ENCODE peak calls at places on chromosomes 3 and 15, in five cellular contexts. One of them, this sample, is unnamed. For H3K36me3 and H3K4me1, the result is how much of the 10 kb centered on the place peaks cover.

GRCh38 chr3:57298041-57298440 is 5.6 kb upstream of the ASB14 start:
- DNase-seq in Peyer's patch: no peak
- DNase-seq in psoas muscle: no peak
- DNase-seq in stomach: peak
- DNase-seq in endothelial cell of umbilical vein: no peak
- DNase-seq in this sample: no peak

GRCh38 chr3:94162700-94163099 is 99.8 kb downstream of the NSUN3 start:
- DNase-seq in stomach: no peak
- DNase-seq in psoas muscle: no peak
- DNase-seq in Peyer's patch: no peak
- DNase-seq in endothelial cell of umbilical vein: no peak
- DNase-seq in this sample: no peak

GRCh38 chr3:194271459-194272035 is 79.6 kb downstream of the CPN2 start:
- DNase-seq in Peyer's patch: no peak
- DNase-seq in psoas muscle: no peak
- DNase-seq in endothelial cell of umbilical vein: peak
- DNase-seq in stomach: no peak
- DNase-seq in this sample: no peak

GRCh38 chr3:103947062-103947461 is 1419.6 kb upstream of the ALCAM start:
- DNase-seq in Peyer's patch: no peak
- DNase-seq in psoas muscle: no peak
- DNase-seq in endothelial cell of umbilical vein: no peak
- DNase-seq in stomach: no peak
- DNase-seq in this sample: no peak

GRCh38 chr3:46235425-46235824 is 6.8 kb upstream of the CCR3 start:
- DNase-seq in Peyer's patch: no peak
- DNase-seq in stomach: no peak
- DNase-seq in endothelial cell of umbilical vein: no peak
- DNase-seq in psoas muscle: no peak
- DNase-seq in this sample: no peak

GRCh38 chr3:188792788-188793187 is 379.0 kb upstream of the TPRG1 start:
- DNase-seq in stomach: no peak
- DNase-seq in Peyer's patch: no peak
- DNase-seq in endothelial cell of umbilical vein: no peak
- DNase-seq in psoas muscle: peak
- DNase-seq in this sample: no peak

GRCh38 chr15:25250011-25250596 is 188.7 kb downstream of the UBE3A start:
- DNase-seq in psoas muscle: no peak
- DNase-seq in endothelial cell of umbilical vein: no peak
- DNase-seq in Peyer's patch: no peak
- DNase-seq in stomach: peak
- DNase-seq in this sample: no peak

GRCh38 chr3:133277813-133278212 is 122.0 kb upstream of the BFSP2 start:
- DNase-seq in Peyer's patch: no peak
- DNase-seq in stomach: no peak
- DNase-seq in endothelial cell of umbilical vein: peak
- DNase-seq in psoas muscle: no peak
- DNase-seq in this sample: no peak

GRCh38 chr15:55552926-55553325 is 35.2 kb downstream of the PYGO1 start:
- DNase-seq in Peyer's patch: no peak
- DNase-seq in psoas muscle: no peak
- DNase-seq in endothelial cell of umbilical vein: peak
- DNase-seq in stomach: no peak
- DNase-seq in this sample: no peak

GRCh38 chr15:47725924-47726323 is 8.6 kb downstream of the SEMA6D start:
- DNase-seq in psoas muscle: no peak
- DNase-seq in stomach: no peak
- DNase-seq in endothelial cell of umbilical vein: no peak
- DNase-seq in Peyer's patch: no peak
- DNase-seq in this sample: no peak

GRCh38 chr3:141052570-141053069 is 1.5 kb downstream of the SPSB4 start:
- DNase-seq in endothelial cell of umbilical vein: no peak
- DNase-seq in Peyer's patch: no peak
- DNase-seq in stomach: no peak
- DNase-seq in psoas muscle: peak
- DNase-seq in this sample: no peak

GRCh38 chr3:67109651-67110204 is 111.6 kb downstream of the KBTBD8 start:
- DNase-seq in endothelial cell of umbilical vein: peak
- DNase-seq in psoas muscle: no peak
- DNase-seq in stomach: no peak
- DNase-seq in Peyer's patch: no peak
- DNase-seq in this sample: no peak

GRCh38 chr15:74958320-74958907 is 1.8 kb upstream of the RPP25 start:
- DNase-seq in stomach: peak
- DNase-seq in psoas muscle: peak
- DNase-seq in Peyer's patch: peak
- DNase-seq in endothelial cell of umbilical vein: no peak
- DNase-seq in this sample: no peak

GRCh38 chr3:79085166-79085565 is 682.6 kb downstream of the ROBO1 start:
- DNase-seq in stomach: no peak
- DNase-seq in endothelial cell of umbilical vein: no peak
- DNase-seq in Peyer's patch: no peak
- DNase-seq in psoas muscle: no peak
- DNase-seq in this sample: no peak

GRCh38 chr3:113825090-113825489 is 13.5 kb upstream of the GRAMD1C start:
- DNase-seq in endothelial cell of umbilical vein: peak
- DNase-seq in stomach: no peak
- DNase-seq in psoas muscle: no peak
- DNase-seq in Peyer's patch: no peak
- DNase-seq in this sample: no peak

GRCh38 chr3:184284696-184285095 is 8.9 kb downstream of the ECE2 start:
- DNase-seq in Peyer's patch: no peak
- DNase-seq in stomach: peak
- DNase-seq in psoas muscle: no peak
- DNase-seq in endothelial cell of umbilical vein: peak
- DNase-seq in this sample: peak

GRCh38 chr3:17645074-17645698 is 97.2 kb downstream of the TBC1D5 start:
- DNase-seq in stomach: no peak
- DNase-seq in Peyer's patch: no peak
- DNase-seq in psoas muscle: no peak
- DNase-seq in endothelial cell of umbilical vein: peak
- DNase-seq in this sample: peak

GRCh38 chr3:64355473-64355872 is 130.2 kb upstream of the PRICKLE2 start:
- DNase-seq in endothelial cell of umbilical vein: peak
- DNase-seq in psoas muscle: no peak
- DNase-seq in Peyer's patch: no peak
- DNase-seq in stomach: no peak
- DNase-seq in this sample: no peak

GRCh38 chr3:45165497-45166282 is 19.5 kb upstream of the CDCP1 start:
- DNase-seq in Peyer's patch: no peak
- DNase-seq in stomach: no peak
- DNase-seq in psoas muscle: no peak
- DNase-seq in endothelial cell of umbilical vein: no peak
- DNase-seq in this sample: no peak

GRCh38 chr15:52191207-52191606 is at the start of gene GNB5:
- DNase-seq in endothelial cell of umbilical vein: no peak
- DNase-seq in Peyer's patch: no peak
- DNase-seq in stomach: no peak
- DNase-seq in psoas muscle: no peak
- DNase-seq in this sample: no peak

GRCh38 chr3:30455840-30456239 is 150.6 kb upstream of the TGFBR2 start:
- DNase-seq in stomach: no peak
- DNase-seq in psoas muscle: peak
- DNase-seq in Peyer's patch: no peak
- DNase-seq in endothelial cell of umbilical vein: no peak
- DNase-seq in this sample: no peak

GRCh38 chr3:73547427-73548036 is 77.2 kb downstream of the PDZRN3 start:
- DNase-seq in stomach: no peak
- DNase-seq in Peyer's patch: no peak
- DNase-seq in psoas muscle: no peak
- DNase-seq in endothelial cell of umbilical vein: no peak
- DNase-seq in this sample: no peak

GRCh38 chr15:88651971-88652370 is 13.2 kb downstream of the ISG20 start:
- DNase-seq in psoas muscle: no peak
- DNase-seq in endothelial cell of umbilical vein: no peak
- DNase-seq in stomach: no peak
- DNase-seq in Peyer's patch: peak
- DNase-seq in this sample: no peak

GRCh38 chr15:90210593-90210992 is 9.5 kb downstream of the SEMA4B start:
- DNase-seq in endothelial cell of umbilical vein: no peak
- DNase-seq in psoas muscle: no peak
- DNase-seq in Peyer's patch: no peak
- DNase-seq in stomach: peak
- DNase-seq in this sample: no peak

GRCh38 chr3:41148446-41148845 is 50.9 kb upstream of the CTNNB1 start:
- DNase-seq in stomach: no peak
- DNase-seq in endothelial cell of umbilical vein: no peak
- DNase-seq in psoas muscle: no peak
- DNase-seq in Peyer's patch: no peak
- DNase-seq in this sample: no peak

GRCh38 chr3:82000773-82001172 is 239.3 kb upstream of the GBE1 start:
- DNase-seq in endothelial cell of umbilical vein: no peak
- DNase-seq in stomach: peak
- DNase-seq in Peyer's patch: no peak
- DNase-seq in psoas muscle: no peak
- DNase-seq in this sample: no peak

GRCh38 chr15:70643783-70644125 is 119.6 kb downstream of the UACA start:
- DNase-seq in stomach: no peak
- DNase-seq in Peyer's patch: no peak
- DNase-seq in endothelial cell of umbilical vein: no peak
- DNase-seq in psoas muscle: no peak
- DNase-seq in this sample: no peak

GRCh38 chr3:55481067-55481917 is 5.8 kb downstream of the WNT5A start:
- DNase-seq in psoas muscle: peak
- DNase-seq in Peyer's patch: no peak
- DNase-seq in endothelial cell of umbilical vein: no peak
- DNase-seq in stomach: no peak
- DNase-seq in this sample: no peak
- H3K36me3 ChIP-seq in psoas muscle: under half
- H3K36me3 ChIP-seq in Peyer's patch: under half
- H3K36me3 ChIP-seq in endothelial cell of umbilical vein: under half
- H3K36me3 ChIP-seq in stomach: under half
- H3K36me3 ChIP-seq in this sample: under half

DNA sequence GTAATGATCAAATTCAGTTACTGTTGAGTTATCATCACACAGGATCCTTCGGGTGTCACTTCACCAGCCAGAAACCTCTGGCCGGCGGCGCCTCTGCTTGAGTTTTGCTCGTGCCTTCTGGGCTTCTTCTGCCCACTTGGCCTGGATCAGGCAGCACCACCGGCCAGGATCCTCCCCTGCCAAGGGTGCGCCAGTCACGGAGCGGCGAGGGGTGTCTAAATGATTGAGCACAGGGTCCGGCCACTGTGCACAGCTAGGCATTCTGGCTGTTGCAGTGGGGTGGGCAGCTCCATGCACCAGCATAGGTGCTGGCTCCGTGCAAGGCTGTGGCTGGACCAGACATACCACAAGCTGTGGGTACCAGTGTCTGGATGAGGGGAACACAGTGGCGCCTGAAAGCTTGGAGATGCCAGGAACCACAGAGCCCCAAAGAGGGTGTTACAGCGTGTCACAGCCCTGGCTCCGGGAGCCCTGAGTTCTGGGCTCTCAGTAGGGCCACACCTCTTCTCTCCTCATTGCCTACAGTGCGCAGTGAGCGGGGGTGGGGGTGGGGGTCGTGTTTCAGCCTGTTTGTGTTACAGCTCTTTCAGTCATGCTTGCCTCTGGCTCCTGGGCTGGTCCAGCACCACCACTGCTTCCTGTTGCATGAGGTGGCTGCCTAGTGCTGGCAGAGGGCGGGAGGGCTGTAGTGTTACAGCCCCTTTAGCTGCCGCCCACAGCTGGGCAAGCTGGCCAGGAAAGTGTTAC is 169.4 kb downstream of the FNDC3B start:
- DNase-seq in Peyer's patch: no peak
- DNase-seq in psoas muscle: peak
- DNase-seq in stomach: no peak
- DNase-seq in endothelial cell of umbilical vein: no peak
- DNase-seq in this sample: no peak
- H3K4me1 ChIP-seq in Peyer's patch: under half
- H3K4me1 ChIP-seq in psoas muscle: half or more
- H3K4me1 ChIP-seq in stomach: half or more
- H3K4me1 ChIP-seq in endothelial cell of umbilical vein: under half
- H3K4me1 ChIP-seq in this sample: under half

DNA sequence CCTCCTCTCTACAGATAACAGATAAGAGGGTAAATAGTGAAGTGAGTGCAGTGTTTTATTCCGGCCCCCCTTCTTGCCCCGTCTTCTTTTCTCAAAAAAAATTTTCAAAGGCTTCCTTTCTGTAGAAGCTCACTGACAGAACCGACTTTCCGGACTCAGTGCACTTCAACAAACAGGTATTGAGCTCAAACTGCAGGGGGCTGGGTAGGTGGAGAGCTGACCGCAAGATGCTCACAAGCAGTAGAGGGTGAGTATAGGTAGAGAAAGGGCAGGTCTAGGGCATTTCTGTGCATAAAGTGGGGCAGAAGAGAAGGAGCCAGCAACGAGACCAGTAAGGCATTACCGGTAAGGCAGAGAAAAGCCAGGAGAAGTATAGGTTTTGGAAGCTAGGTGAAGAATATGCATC is 97.2 kb downstream of the ST6GAL1 start:
- DNase-seq in psoas muscle: no peak
- DNase-seq in Peyer's patch: peak
- DNase-seq in endothelial cell of umbilical vein: no peak
- DNase-seq in stomach: no peak
- DNase-seq in this sample: peak
- H3K4me3 ChIP-seq in psoas muscle: no peak
- H3K4me3 ChIP-seq in Peyer's patch: peak
- H3K4me3 ChIP-seq in endothelial cell of umbilical vein: no peak
- H3K4me3 ChIP-seq in stomach: no peak
- H3K4me3 ChIP-seq in this sample: peak

DNA sequence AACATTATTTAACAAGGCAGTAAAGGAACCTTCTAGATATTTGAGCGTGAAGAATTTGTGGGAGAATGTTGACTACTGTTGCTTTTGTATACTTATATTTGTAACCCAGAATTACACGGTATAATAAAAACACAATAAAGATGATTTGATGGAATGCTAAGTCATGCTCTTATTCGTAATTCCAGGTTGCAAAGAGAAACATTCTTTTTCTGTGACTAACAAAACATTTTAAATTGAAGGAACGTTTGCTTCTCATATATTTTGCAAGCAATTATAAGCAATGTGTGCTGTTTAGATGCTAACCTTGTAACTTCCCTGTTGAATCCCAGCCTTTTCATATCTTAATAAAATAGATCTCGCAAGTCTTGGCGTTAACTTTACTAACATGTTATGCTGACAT is 124.4 kb upstream of the CGNL1 start:
- DNase-seq in endothelial cell of umbilical vein: no peak
- DNase-seq in stomach: no peak
- DNase-seq in Peyer's patch: no peak
- DNase-seq in psoas muscle: no peak
- DNase-seq in this sample: no peak
- H3K36me3 ChIP-seq in endothelial cell of umbilical vein: under half
- H3K36me3 ChIP-seq in stomach: under half
- H3K36me3 ChIP-seq in Peyer's patch: under half
- H3K36me3 ChIP-seq in psoas muscle: under half
- H3K36me3 ChIP-seq in this sample: under half

This sample was measured in CD4-positive, alpha-beta memory T cell.